ENCODE peak calls at places on chromosome 18, in seven cellular contexts. I, N, G, H, O, J and C are unnamed samples.

GRCh38 chr18:60018801-60019462 is 119.1 kb downstream of the PMAIP1 start:
- DNase-seq in H (no peak), I (no peak), N (peak; percentile 49), J (no peak), O (no peak), G (no peak), C (no peak)

GRCh38 chr18:80181642-80182461 is 65.5 kb downstream of the PARD6G start:
- DNase-seq in H (no peak), I (no peak), N (no peak), J (no peak), O (no peak), G (no peak), C (no peak)

GRCh38 chr18:55607763-55608162 is 19.8 kb upstream of the TCF4 start:
- DNase-seq in H (no peak), G (no peak), J (no peak), I (no peak), O (no peak), N (no peak), C (no peak)

GRCh38 chr18:62721837-62722795 is 6.8 kb downstream of the PHLPP1 start:
- DNase-seq in J (no peak), H (no peak), I (no peak), N (no peak), O (no peak), G (no peak), C (no peak)

GRCh38 chr18:74407888-74408287 is 49.2 kb downstream of the DIPK1C start:
- DNase-seq in G (no peak), N (no peak), H (no peak), O (no peak), J (no peak), I (no peak), C (no peak)

GRCh38 chr18:42839408-42839807 is 276.1 kb downstream of the RIT2 start:
- DNase-seq in G (no peak), I (no peak), H (no peak), N (no peak), O (no peak), J (no peak), C (no peak)

GRCh38 chr18:44601447-44601846 is 79.2 kb upstream of the SETBP1 start:
- DNase-seq in I (no peak), J (no peak), N (peak; percentile 78), G (no peak), O (no peak), H (peak; percentile 0), C (no peak)

GRCh38 chr18:48882379-48882778 is 68.4 kb downstream of the SMAD7 start:
- DNase-seq in N (no peak), G (no peak), I (no peak), O (no peak), J (no peak), H (no peak), C (no peak)

GRCh38 chr18:50286391-50287027 is 983 bp downstream of the CXXC1 start:
- DNase-seq in I (no peak), J (no peak), H (peak; percentile 72), N (peak; percentile 33), O (peak; percentile 77), G (no peak), C (peak; percentile 43)

GRCh38 chr18:38368246-38368645 is 802.6 kb upstream of the CELF4 start:
- DNase-seq in G (no peak), H (no peak), I (no peak), J (no peak), N (no peak), O (no peak), C (no peak)